ENCODE peak calls at places on chromosomes 1 and 21, in five cellular contexts. C is progenitor cell of endocrine pancreas; G is activated CD8-positive, alpha-beta T cell treated with anti-CD3 and anti-CD28 coated beads for 36 hours; H is ovary; S is AG20443. W is an unnamed sample.

GRCh38 chr1:27522148-27522859 is 32.3 kb upstream of the WASF2 start:
- DNase-seq in S (no peak), H (no peak), C (no peak), G (peak), W (no peak)

GRCh38 chr21:16302851-16303282 is 573.1 kb downstream of the USP25 start:
- DNase-seq in S (peak), H (peak), G (no peak), C (no peak), W (no peak)

GRCh38 chr1:244216836-244217235 is 165.8 kb downstream of the ZBTB18 start:
- DNase-seq in C (no peak), G (no peak), H (no peak), S (no peak), W (no peak)

GRCh38 chr1:57188169-57188568 is 222.4 kb upstream of the C8B start:
- DNase-seq in C (no peak), S (peak), G (no peak), H (no peak), W (no peak)

GRCh38 chr1:205547932-205548827 is 43.7 kb downstream of the CDK18 start:
- DNase-seq in H (no peak), C (no peak), S (no peak), G (no peak), W (no peak)

GRCh38 chr1:61951731-61952585 is 209.7 kb downstream of the PATJ start:
- DNase-seq in H (no peak), S (no peak), C (no peak), G (no peak), W (no peak)

GRCh38 chr1:112693821-112694220 is 13.1 kb downstream of the RHOC start:
- DNase-seq in H (no peak), G (no peak), C (no peak), S (no peak), W (no peak)

GRCh38 chr1:225890346-225891228 is 1.6 kb upstream of the LEFTY1 start:
- DNase-seq in S (no peak), G (no peak), H (no peak), C (no peak), W (no peak)

GRCh38 chr1:210850556-210850955 is 283.4 kb downstream of the KCNH1 start:
- DNase-seq in S (no peak), C (no peak), H (no peak), G (no peak), W (no peak)

GRCh38 chr1:160993544-160993943 is 27.4 kb downstream of the F11R start:
- DNase-seq in H (no peak), C (no peak), G (no peak), S (peak), W (no peak)

GRCh38 chr1:198153103-198153502 is 3.7 kb upstream of the NEK7 start:
- DNase-seq in H (no peak), G (no peak), S (peak), C (no peak), W (no peak)

GRCh38 chr1:101191049-101191448 is 45.8 kb upstream of the S1PR1 start:
- DNase-seq in H (no peak), S (no peak), G (no peak), C (no peak), W (no peak)

GRCh38 chr1:86703696-86704455 is 500 bp upstream of the SH3GLB1 start:
- DNase-seq in H (no peak), G (peak), S (no peak), C (no peak), W (no peak)

GRCh38 chr1:29239142-29239541 is 2.8 kb downstream of the PTPRU start:
- DNase-seq in G (no peak), C (no peak), S (peak), H (no peak), W (peak)

W was measured in nephron progenitor cell.